ENCODE peak calls at places on chromosomes 13 and 19, in six cellular contexts. Z, D, I, C, Y and X are unnamed samples.

GRCh38 chr13:37074703-37075102 is 15.2 kb upstream of the SUPT20H start:
- DNase-seq in C (no peak), D (no peak), I (no peak), Y (no peak), Z (peak), X (peak)

GRCh38 chr13:74052402-74052928 is 81.7 kb downstream of the KLF12 start:
- DNase-seq in Y (peak), D (no peak), Z (no peak), I (no peak), C (no peak), X (no peak)

GRCh38 chr19:38990949-38991697 is 15.6 kb upstream of the FBXO17 start:
- DNase-seq in D (no peak), Y (peak), I (no peak), C (no peak), Z (no peak), X (no peak)

GRCh38 chr13:46327256-46327655 is 59.8 kb downstream of the RUBCNL start:
- DNase-seq in C (no peak), I (no peak), D (no peak), Z (no peak), Y (no peak), X (no peak)

GRCh38 chr13:101708115-101708514 is 255.6 kb downstream of the ITGBL1 start:
- DNase-seq in I (no peak), D (no peak), C (no peak), Y (no peak), Z (no peak), X (no peak)

GRCh38 chr13:30750036-30750435 is 14.7 kb downstream of the ALOX5AP start:
- DNase-seq in D (no peak), C (no peak), Y (no peak), I (no peak), Z (no peak), X (no peak)

GRCh38 chr19:50377051-50377441 is 789 bp downstream of the NR1H2 start:
- DNase-seq in D (peak), I (no peak), C (no peak), Z (peak), Y (peak), X (peak)

GRCh38 chr19:3190470-3190770 is 4.7 kb downstream of the NCLN start:
- DNase-seq in Z (no peak), D (no peak), C (no peak), I (no peak), Y (no peak), X (no peak)

GRCh38 chr13:84050551-84050950 is 168.3 kb upstream of the SLITRK1 start:
- DNase-seq in Z (no peak), Y (no peak), D (no peak), C (no peak), I (no peak), X (no peak)

GRCh38 chr19:29715695-29716581 is 877 bp upstream of the C19orf12 start:
- DNase-seq in Z (peak), C (no peak), D (peak), Y (no peak), I (no peak), X (peak)

GRCh38 chr19:54470276-54470887 is 2.7 kb downstream of the CDC42EP5 start:
- DNase-seq in C (peak), Y (no peak), I (no peak), D (no peak), Z (no peak), X (no peak)

GRCh38 chr13:87671824-87672603 is 843 bp downstream of the SLITRK5 start:
- DNase-seq in Z (no peak), D (no peak), C (peak), Y (no peak), I (no peak), X (no peak)

GRCh38 chr19:39327990-39328705 is 7.5 kb upstream of the LRFN1 start:
- DNase-seq in D (peak), I (no peak), Z (peak), C (peak), Y (peak), X (peak)

GRCh38 chr19:32392946-32393345 is 12.6 kb upstream of the DPY19L3 start:
- DNase-seq in D (no peak), Z (no peak), Y (no peak), I (no peak), C (no peak), X (no peak)

GRCh38 chr13:98264877-98265276 is 87.8 kb upstream of the RNF113B start:
- DNase-seq in D (no peak), Y (no peak), Z (no peak), C (no peak), I (no peak), X (no peak)

GRCh38 chr13:79492313-79492798 is 11.4 kb downstream of the NDFIP2 start:
- DNase-seq in I (no peak), C (no peak), Z (no peak), Y (no peak), D (no peak), X (peak)

GRCh38 chr13:22198656-22199217 is 527.9 kb downstream of the FGF9 start:
- DNase-seq in C (no peak), I (no peak), Z (no peak), Y (no peak), D (peak), X (no peak)

GRCh38 chr19:34475975-34476594 is 5.5 kb upstream of the WTIP start:
- DNase-seq in Y (no peak), Z (no peak), I (no peak), D (no peak), C (no peak), X (no peak)

GRCh38 chr19:13599681-13600080 is 93.4 kb upstream of the CACNA1A start:
- DNase-seq in D (no peak), C (no peak), Z (no peak), I (no peak), Y (no peak), X (no peak)

GRCh38 chr13:93700115-93700514 is 473.5 kb downstream of the GPC6 start:
- DNase-seq in D (no peak), Z (no peak), I (no peak), C (no peak), Y (no peak), X (peak)

GRCh38 chr13:30111810-30112209 is 195.5 kb downstream of the KATNAL1 start:
- DNase-seq in D (no peak), Z (no peak), I (no peak), C (no peak), Y (no peak), X (no peak)

GRCh38 chr19:289651-290538 is 1.3 kb downstream of the PLPP2 start:
- DNase-seq in C (no peak), D (peak), Z (peak), I (peak), Y (no peak), X (peak)

GRCh38 chr19:4744451-4745170 is 21.0 kb upstream of the DPP9 start:
- DNase-seq in C (no peak), D (no peak), Y (no peak), I (no peak), Z (peak), X (peak)

GRCh38 chr19:33374406-33374703 is 846 bp downstream of the CEBPG start:
- DNase-seq in Z (no peak), I (no peak), C (no peak), Y (no peak), D (peak), X (peak)

GRCh38 chr19:49801966-49802661 is 11.0 kb downstream of the FUZ start:
- DNase-seq in C (peak), Y (peak), Z (peak), I (no peak), D (peak), X (peak)

GRCh38 chr19:51716925-51717324 is 6.9 kb downstream of the HAS1 start:
- DNase-seq in I (no peak), Z (no peak), C (peak), Y (no peak), D (no peak), X (no peak)

GRCh38 chr19:34173145-34173956 is 1.0 kb downstream of the LSM14A start:
- DNase-seq in Z (peak), C (no peak), Y (peak), I (no peak), D (peak), X (peak)

GRCh38 chr19:18060472-18060871 is 26.3 kb downstream of the IL12RB1 start:
- DNase-seq in Y (no peak), D (no peak), Z (no peak), I (no peak), C (no peak), X (no peak)

GRCh38 chr13:59016250-59016649 is 1147.5 kb downstream of the DIAPH3 start:
- DNase-seq in I (no peak), C (no peak), Y (no peak), D (no peak), Z (peak), X (peak)

GRCh38 chr13:77031869-77032268 is 4.9 kb upstream of the FBXL3 start:
- DNase-seq in D (no peak), Z (no peak), I (no peak), Y (no peak), C (no peak), X (no peak)

GRCh38 chr19:45637890-45638667 is 1.1 kb downstream of the EML2 start:
- DNase-seq in I (no peak), D (no peak), C (no peak), Y (no peak), Z (peak), X (peak)

GRCh38 chr19:46834984-46835383 is 15.7 kb downstream of the AP2S1 start:
- DNase-seq in Z (no peak), D (no peak), Y (no peak), C (no peak), I (no peak), X (no peak)

GRCh38 chr19:36169084-36169760 is 17.0 kb upstream of the COX7A1 start:
- DNase-seq in Y (no peak), C (no peak), D (no peak), I (no peak), Z (no peak), X (no peak)

GRCh38 chr13:51026016-51026415 is 85.1 kb downstream of the C13orf42 start:
- DNase-seq in I (no peak), Y (no peak), D (no peak), C (no peak), Z (no peak), X (no peak)

GRCh38 chr13:26474286-26474685 is 83.2 kb upstream of the WASF3 start:
- DNase-seq in D (no peak), Y (no peak), Z (no peak), I (no peak), C (no peak), X (no peak)

GRCh38 chr19:45638930-45639729 is at the start of gene EML2:
- DNase-seq in Y (peak), I (no peak), Z (no peak), D (peak), C (no peak), X (peak)

GRCh38 chr13:114130708-114131580 is 1.5 kb downstream of the RASA3 start:
- DNase-seq in C (no peak), Z (peak), Y (peak), I (no peak), D (no peak), X (peak)

DNA sequence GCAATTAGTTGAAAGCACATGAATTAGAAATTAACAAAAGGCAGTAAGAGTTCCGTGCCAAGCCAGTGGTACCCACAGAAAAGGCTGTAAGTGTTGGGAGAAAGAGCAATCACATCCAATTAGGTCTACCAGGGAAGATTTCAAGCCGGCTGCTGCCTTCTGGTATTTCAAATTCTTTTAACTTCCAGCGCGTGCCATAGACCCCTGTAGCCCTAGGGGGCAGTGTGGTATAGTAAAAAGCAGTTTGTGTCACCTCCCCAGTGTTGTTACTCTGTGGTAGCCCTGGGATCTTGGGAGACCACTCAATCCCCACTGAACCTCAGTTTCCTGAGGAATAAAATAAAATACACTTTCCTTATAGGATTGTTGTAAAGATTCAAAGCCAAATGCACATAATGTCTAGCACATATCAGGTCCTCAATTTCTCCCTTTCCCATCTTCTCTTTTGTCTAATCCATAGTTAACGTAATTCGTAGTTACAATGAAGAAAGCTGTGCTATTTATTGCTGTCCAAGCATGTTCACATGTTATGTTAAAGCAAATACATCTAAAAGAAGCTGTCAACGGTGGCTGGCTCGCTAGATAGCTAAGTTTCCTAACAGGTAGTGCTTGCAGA is 230.2 kb downstream of the TDRD3 start:
- DNase-seq in C (no peak), I (no peak), D (peak), Z (peak), Y (no peak), X (peak)
- TF ChIP-seq CTCF in C (no peak), I (peak), D (peak), Z (peak), Y (no peak), X (peak)

GRCh38 chr13:48582086-48582485 is 49.2 kb upstream of the RCBTB2 start:
- DNase-seq in Z (no peak), C (no peak), Y (no peak), I (no peak), D (no peak), X (no peak)

GRCh38 chr13:48579167-48579918 is 46.5 kb upstream of the RCBTB2 start:
- DNase-seq in C (no peak), Z (no peak), I (no peak), Y (no peak), D (no peak), X (no peak)

GRCh38 chr13:48578516-48579166 is 45.8 kb upstream of the RCBTB2 start:
- DNase-seq in C (no peak), I (no peak), Y (no peak), D (no peak), Z (no peak), X (no peak)

GRCh38 chr13:48580886-48581285 is 48.0 kb upstream of the RCBTB2 start:
- DNase-seq in I (no peak), C (no peak), Y (no peak), Z (no peak), D (no peak), X (no peak)

GRCh38 chr13:48580185-48580803 is 47.4 kb upstream of the RCBTB2 start:
- DNase-seq in C (no peak), Z (peak), I (no peak), D (peak), Y (peak), X (peak)
- TF ChIP-seq CTCF in C (peak), Z (peak), I (peak), D (peak), Y (peak), X (peak)

GRCh38 chr19:1810439-1811160 is 1.5 kb downstream of the ATP8B3 start:
- DNase-seq in D (no peak), C (no peak), Y (no peak), I (no peak), Z (no peak), X (no peak)

GRCh38 chr19:1813197-1813836 is 1.2 kb upstream of the ATP8B3 start:
- DNase-seq in D (no peak), Y (no peak), C (no peak), I (no peak), Z (no peak), X (no peak)

GRCh38 chr19:1812426-1813196 is 535 bp upstream of the ATP8B3 start:
- DNase-seq in C (peak), Z (peak), I (peak), Y (peak), D (peak), X (peak)

GRCh38 chr19:1811472-1811894 is 593 bp downstream of the ATP8B3 start:
- DNase-seq in D (peak), Z (peak), I (peak), C (peak), Y (peak), X (peak)

DNA sequence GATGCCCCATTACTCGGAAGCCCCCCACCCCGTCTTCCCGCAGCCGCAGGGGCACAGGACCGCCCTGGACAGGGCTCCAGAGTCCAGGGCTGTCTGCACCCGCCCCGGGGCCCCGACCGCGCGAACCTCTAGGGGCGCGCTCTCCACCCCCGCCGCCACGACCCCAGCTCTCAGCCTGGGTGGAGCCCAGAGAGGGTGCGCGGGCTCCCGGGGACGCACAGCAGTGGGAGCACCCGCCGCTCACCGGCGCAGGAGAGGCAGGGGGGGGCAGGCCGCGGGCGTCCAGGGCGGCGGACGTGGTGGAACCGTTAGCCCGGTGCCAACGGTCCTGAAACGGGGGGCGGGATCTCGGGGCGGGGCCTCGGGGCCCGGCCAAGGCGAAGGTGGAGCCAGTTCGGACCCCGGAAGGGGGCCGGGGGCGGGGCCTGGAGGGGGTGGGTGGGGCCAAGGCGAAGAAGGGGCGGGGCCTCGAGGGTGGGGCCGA is at the start of gene ATP8B3:
- DNase-seq in C (no peak), Y (no peak), I (peak), Z (no peak), D (no peak), X (no peak)
- TF ChIP-seq CTCF in C (no peak), Y (no peak), I (peak), Z (no peak), D (no peak), X (no peak)

DNA sequence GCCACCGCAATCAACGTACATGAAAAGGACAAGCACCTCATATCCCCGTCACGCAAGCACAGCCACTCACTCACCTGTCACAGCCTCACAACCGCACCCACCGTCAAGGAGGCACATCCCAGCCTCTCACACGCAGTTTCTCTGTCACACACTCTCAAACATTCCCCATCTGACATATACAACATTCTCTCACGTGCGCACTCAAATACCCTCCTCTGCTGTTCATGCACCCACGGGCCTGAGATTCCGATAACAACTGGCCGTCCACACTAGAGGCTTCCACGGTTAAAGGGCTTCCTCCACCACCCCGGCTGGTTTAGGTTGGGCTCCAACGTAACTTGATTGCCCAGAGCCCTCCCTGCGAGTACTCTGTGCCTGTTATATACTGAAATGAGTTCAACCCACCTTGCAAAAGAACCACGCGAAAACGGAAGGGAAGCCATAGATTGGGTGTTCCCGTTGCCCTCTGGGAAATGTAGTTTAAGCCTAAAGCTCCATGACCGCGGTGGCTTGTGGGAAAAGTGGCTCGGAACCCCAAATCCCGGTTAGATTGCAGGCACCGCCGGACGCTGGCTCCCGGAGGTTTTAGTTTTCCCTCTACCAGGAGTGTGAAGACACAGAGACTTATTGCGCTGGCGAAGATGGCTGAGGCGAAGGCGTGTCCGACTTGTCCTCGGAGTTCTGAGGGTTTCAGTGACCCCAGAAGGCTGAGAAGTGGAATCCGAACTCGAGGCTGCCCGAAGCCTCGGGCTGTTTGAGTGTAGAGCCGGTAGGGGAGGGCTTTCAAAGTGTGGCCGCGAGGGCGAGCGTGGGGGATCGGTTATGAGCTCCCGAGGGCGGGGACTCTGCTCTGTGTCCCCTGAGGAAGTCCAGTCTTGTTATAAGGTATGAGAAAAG is at the start of gene ZNF573:
- DNase-seq in C (peak), D (peak), I (no peak), Z (peak), Y (peak), X (peak)
- TF ChIP-seq CTCF in C (no peak), D (no peak), I (no peak), Z (peak), Y (peak), X (peak)

GRCh38 chr13:40780822-40781401 is 8.5 kb upstream of the SLC25A15 start:
- DNase-seq in Y (no peak), C (no peak), Z (peak), I (no peak), D (no peak), X (peak)
- TF ChIP-seq CTCF in Y (no peak), C (no peak), Z (no peak), I (no peak), D (no peak), X (peak)

GRCh38 chr19:44512326-44513298 is 12.3 kb upstream of the ZNF180 start:
- DNase-seq in Y (no peak), Z (peak), C (no peak), D (no peak), I (peak), X (peak)
- TF ChIP-seq CTCF in Y (no peak), Z (peak), C (no peak), D (no peak), I (peak), X (peak)

DNA sequence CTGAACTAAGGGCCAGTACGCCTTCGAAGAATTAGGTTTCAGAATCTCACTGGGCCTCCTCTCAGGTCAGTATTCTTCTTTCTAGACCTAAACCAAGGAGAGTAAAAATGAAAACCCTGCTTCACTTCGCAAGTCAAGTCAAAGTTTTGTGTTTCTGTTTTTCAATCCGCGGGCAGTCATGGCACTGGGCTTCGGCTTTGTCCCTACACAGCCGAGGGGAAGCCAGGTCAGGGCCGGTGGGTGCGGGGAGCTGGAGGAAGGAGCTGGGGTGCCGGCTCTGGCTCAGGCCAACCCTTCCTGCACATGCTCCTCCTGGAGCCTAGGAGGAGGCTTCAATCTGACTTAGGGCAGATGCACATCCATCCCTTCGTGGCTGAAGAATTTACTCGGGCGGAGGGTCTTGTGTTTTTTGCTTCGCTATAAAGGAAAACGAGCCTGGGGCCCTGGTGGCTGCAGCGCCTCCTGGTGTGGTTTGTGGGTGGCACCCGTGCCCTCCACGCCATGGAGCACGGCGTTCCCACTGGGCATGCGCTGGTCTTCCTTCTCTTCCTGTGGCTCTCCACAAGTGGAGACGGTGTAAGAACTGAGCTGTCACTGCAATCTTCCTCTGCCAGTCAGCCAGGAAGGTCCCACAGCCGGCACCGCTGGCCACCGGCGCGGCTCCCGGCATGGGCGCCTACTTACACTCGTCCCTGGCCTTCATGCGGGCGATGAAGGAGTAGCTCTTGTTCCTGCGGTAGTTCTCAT is 22.5 kb downstream of the C19orf44 start:
- DNase-seq in Z (no peak), C (no peak), Y (no peak), D (no peak), I (no peak), X (no peak)
- TF ChIP-seq CTCF in Z (no peak), C (no peak), Y (no peak), D (no peak), I (peak), X (peak)

GRCh38 chr19:15419413-15420025 is 731 bp upstream of the AKAP8L start:
- DNase-seq in Y (no peak), I (no peak), Z (peak), D (no peak), C (no peak), X (no peak)
- TF ChIP-seq CTCF in Y (no peak), I (no peak), Z (no peak), D (no peak), C (no peak), X (no peak)